ENCODE peak calls at places on chromosomes 2 and 18, in seven cellular contexts. R, I, U, H, P, O and K are unnamed samples.

GRCh38 chr18:27887287-27887686 is 289.6 kb downstream of the CDH2 start:
- DNase-seq in R (no peak), I (no peak), U (no peak), H (no peak), P (no peak), O (no peak), K (no peak)

GRCh38 chr2:66441651-66442365 is 6.9 kb downstream of the MEIS1 start:
- DNase-seq in R (no peak), I (no peak), U (no peak), H (no peak), P (no peak), O (no peak), K (no peak)

GRCh38 chr2:110858135-110858737 is 125.9 kb downstream of the ACOXL start:
- DNase-seq in R (peak; percentile 50), I (no peak), U (no peak), H (no peak), P (peak; percentile 60), O (peak; percentile 67), K (peak; percentile 86)

GRCh38 chr2:112644155-112644932 is 1.4 kb upstream of the SLC20A1 start:
- DNase-seq in R (no peak), I (no peak), U (no peak), H (no peak), P (no peak), O (no peak), K (peak; percentile 20)

GRCh38 chr2:218065239-218066006 is 3.6 kb upstream of the RUFY4 start:
- DNase-seq in R (no peak), I (no peak), U (no peak), H (no peak), P (no peak), O (no peak), K (no peak)

GRCh38 chr2:16324971-16325612 is 340.5 kb downstream of the CYRIA start:
- DNase-seq in R (no peak), I (no peak), U (no peak), H (no peak), P (no peak), O (no peak), K (no peak)

GRCh38 chr18:9746958-9747357 is 38.9 kb downstream of the RAB31 start:
- DNase-seq in R (no peak), I (no peak), U (no peak), H (no peak), P (no peak), O (no peak), K (no peak)

GRCh38 chr18:23662309-23663263 is at the start of gene ANKRD29:
- DNase-seq in R (no peak), I (peak; percentile 77), U (peak; percentile 15), H (peak; percentile 51), P (peak; percentile 43), O (peak; percentile 32), K (peak; percentile 0)

GRCh38 chr2:128178650-128179460 is 87.9 kb downstream of the UGGT1 start:
- DNase-seq in R (peak; percentile 65), I (no peak), U (peak; percentile 47), H (peak; percentile 79), P (peak; percentile 20), O (peak; percentile 30), K (peak; percentile 84)

GRCh38 chr2:74821177-74822124 is 12.5 kb upstream of the HK2 start:
- DNase-seq in R (no peak), I (no peak), U (no peak), H (no peak), P (no peak), O (no peak), K (no peak)

GRCh38 chr2:167342769-167343168 is 454.5 kb downstream of the XIRP2 start:
- DNase-seq in R (no peak), I (no peak), U (no peak), H (no peak), P (peak; percentile 47), O (no peak), K (no peak)

GRCh38 chr18:9380101-9380500 is 45.5 kb downstream of the TWSG1 start:
- DNase-seq in R (no peak), I (no peak), U (no peak), H (no peak), P (no peak), O (no peak), K (no peak)

GRCh38 chr2:170235860-170236638 is 58.1 kb downstream of the MYO3B start:
- DNase-seq in R (no peak), I (no peak), U (no peak), H (no peak), P (peak; percentile 79), O (no peak), K (peak; percentile 63)

GRCh38 chr2:104658149-104658839 is 195.6 kb upstream of the POU3F3 start:
- DNase-seq in R (peak; percentile 40), I (peak; percentile 81), U (peak; percentile 14), H (peak; percentile 65), P (no peak), O (no peak), K (peak; percentile 49)

GRCh38 chr2:231003186-231003585 is 7.3 kb downstream of the SPATA3 start:
- DNase-seq in R (no peak), I (no peak), U (no peak), H (no peak), P (no peak), O (no peak), K (no peak)

GRCh38 chr2:39128919-39129391 is 8.1 kb upstream of the SOS1 start:
- DNase-seq in R (no peak), I (no peak), U (no peak), H (no peak), P (no peak), O (peak; percentile 35), K (no peak)